ENCODE peak calls at places on chromosome 3, in seven cellular contexts. T is neural progenitor cell; H is thyroid gland; Z is psoas muscle; U is CD8-positive, alpha-beta T cell; R is brain microvascular endothelial cell; A is epithelial cell of esophagus. X is an unnamed sample.

GRCh38 chr3:151976211-151977050 is 103.0 kb downstream of the SUCNR1 start:
- DNase-seq in R (peak; percentile 95), Z (no peak), T (no peak), U (no peak), H (no peak), A (peak; percentile 87), X (no peak)

GRCh38 chr3:186046838-186047237 is 62.1 kb downstream of the ETV5 start:
- DNase-seq in T (no peak), Z (no peak), A (no peak), H (no peak), U (no peak), R (no peak), X (no peak)

GRCh38 chr3:110199588-110199943 is 862.2 kb upstream of the DPPA4 start:
- DNase-seq in A (no peak), U (no peak), T (no peak), R (no peak), Z (peak; percentile 15), H (peak; percentile 2), X (no peak)

GRCh38 chr3:126017310-126017709 is 48.3 kb downstream of the ROPN1B start:
- DNase-seq in H (no peak), T (no peak), Z (no peak), U (no peak), A (no peak), R (no peak), X (no peak)

GRCh38 chr3:65713016-65713415 is 325.7 kb downstream of the MAGI1 start:
- DNase-seq in A (no peak), Z (no peak), U (no peak), R (peak; percentile 79), H (no peak), T (peak; percentile 49), X (no peak)

GRCh38 chr3:50351318-50351687 is 641 bp downstream of the CYB561D2 start:
- DNase-seq in U (no peak), R (no peak), H (no peak), Z (no peak), A (no peak), T (no peak), X (no peak)

GRCh38 chr3:171354706-171355582 is 105.3 kb downstream of the TNIK start:
- DNase-seq in R (no peak), H (peak; percentile 79), U (no peak), A (peak; percentile 39), Z (no peak), T (no peak), X (no peak)

GRCh38 chr3:10469406-10470119 is 35.8 kb downstream of the ATP2B2 start:
- DNase-seq in U (no peak), Z (peak; percentile 84), R (no peak), T (peak; percentile 39), A (no peak), H (no peak), X (no peak)

GRCh38 chr3:42438193-42438592 is 27.8 kb upstream of the LYZL4 start:
- DNase-seq in T (no peak), H (no peak), R (no peak), A (no peak), U (no peak), Z (no peak), X (no peak)

GRCh38 chr3:66386925-66387650 is 113.7 kb downstream of the LRIG1 start:
- DNase-seq in H (no peak), Z (no peak), R (no peak), T (no peak), A (no peak), U (no peak), X (no peak)

GRCh38 chr3:125140817-125141595 is 71.5 kb downstream of the SLC12A8 start:
- DNase-seq in U (no peak), A (no peak), Z (peak; percentile 46), H (no peak), R (no peak), T (no peak), X (no peak)

GRCh38 chr3:41053220-41053619 is 146.1 kb upstream of the CTNNB1 start:
- DNase-seq in Z (no peak), A (peak; percentile 24), T (no peak), U (no peak), H (no peak), R (no peak), X (no peak)

GRCh38 chr3:150377601-150378466 is 30.3 kb upstream of the TSC22D2 start:
- DNase-seq in T (no peak), A (peak; percentile 19), Z (no peak), U (no peak), R (no peak), H (no peak), X (no peak)

GRCh38 chr3:157700405-157700804 is 197.2 kb upstream of the VEPH1 start:
- DNase-seq in R (no peak), H (no peak), A (peak; percentile 14), Z (no peak), U (no peak), T (peak; percentile 40), X (no peak)
- TF ChIP-seq CTCF in R (no peak), H (no peak), A (no peak), Z (no peak), U (no peak), T (no peak), X (peak; percentile 18)

GRCh38 chr3:24470277-24470676 is 24.4 kb downstream of the THRB start:
- DNase-seq in A (peak; percentile 31), T (no peak), U (no peak), H (no peak), Z (no peak), R (no peak), X (no peak)
- TF ChIP-seq CTCF in A (no peak), T (no peak), U (no peak), H (no peak), Z (no peak), R (no peak), X (no peak)

GRCh38 chr3:128845695-128846491 is 33.5 kb upstream of the ACAD9 start:
- DNase-seq in H (peak; percentile 83), R (peak; percentile 65), Z (peak; percentile 96), T (peak; percentile 78), U (peak; percentile 79), A (peak; percentile 59), X (peak; percentile 65)
- TF ChIP-seq CTCF in H (peak; percentile 75), R (peak; percentile 73), Z (peak; percentile 67), T (peak; percentile 50), U (peak; percentile 75), A (peak; percentile 21), X (peak; percentile 67)

GRCh38 chr3:180630360-180630759 is 28.4 kb downstream of the TTC14 start:
- DNase-seq in Z (no peak), H (no peak), A (peak; percentile 57), R (no peak), T (no peak), U (no peak), X (no peak)

GRCh38 chr3:180619723-180620122 is 17.8 kb downstream of the TTC14 start:
- DNase-seq in A (no peak), H (no peak), T (no peak), R (no peak), U (no peak), Z (no peak), X (no peak)

GRCh38 chr3:180626844-180627243 is 24.9 kb downstream of the TTC14 start:
- DNase-seq in H (no peak), R (no peak), Z (no peak), A (no peak), T (no peak), U (no peak), X (no peak)

GRCh38 chr3:180624714-180625113 is 22.8 kb downstream of the TTC14 start:
- DNase-seq in R (no peak), Z (no peak), U (no peak), H (no peak), T (no peak), A (no peak), X (no peak)
- TF ChIP-seq CTCF in R (no peak), Z (no peak), U (no peak), H (no peak), T (no peak), A (no peak), X (no peak)

DNA sequence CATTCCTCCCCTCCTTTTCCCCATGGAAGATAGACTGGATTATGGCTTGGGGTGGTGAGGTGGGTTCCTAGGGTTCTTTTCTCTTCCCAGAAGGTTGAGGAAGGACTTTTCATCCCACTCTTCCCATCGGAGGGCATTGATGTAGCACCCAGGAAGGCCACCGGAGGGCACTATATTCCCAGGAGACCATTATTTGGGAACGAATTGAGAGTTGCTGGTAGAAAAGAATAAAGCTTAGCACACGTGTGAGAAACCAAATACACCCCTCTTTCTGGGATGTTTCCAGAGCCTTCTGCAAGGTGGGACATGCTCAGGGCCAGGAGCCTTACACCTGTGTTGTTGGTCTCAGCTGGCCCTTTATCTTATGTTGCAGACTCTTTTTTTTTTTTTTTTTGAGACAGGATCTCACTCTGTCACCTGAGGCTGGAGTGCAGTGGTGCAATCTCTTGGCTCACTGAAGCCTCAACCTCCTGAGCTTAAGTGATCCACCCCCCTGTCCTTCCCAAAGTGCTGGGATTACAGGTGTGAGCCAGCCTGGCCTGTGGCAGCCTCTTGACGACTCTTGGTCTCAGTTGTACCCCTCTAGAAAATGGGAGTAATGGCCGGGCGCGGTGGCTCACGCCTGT is 6.3 kb upstream of the CDC25A start:
- DNase-seq in Z (no peak), R (peak; percentile 49), A (peak; percentile 68), U (no peak), H (peak; percentile 78), T (peak; percentile 80), X (peak; percentile 71)
- TF ChIP-seq CTCF in Z (peak; percentile 45), R (peak; percentile 89), A (peak; percentile 94), U (peak; percentile 24), H (peak; percentile 91), T (peak; percentile 90), X (peak; percentile 90)

GRCh38 chr3:76933245-76933644 is 106.7 kb upstream of the ROBO2 start:
- DNase-seq in H (no peak), Z (no peak), A (no peak), U (no peak), T (no peak), R (no peak), X (no peak)

DNA sequence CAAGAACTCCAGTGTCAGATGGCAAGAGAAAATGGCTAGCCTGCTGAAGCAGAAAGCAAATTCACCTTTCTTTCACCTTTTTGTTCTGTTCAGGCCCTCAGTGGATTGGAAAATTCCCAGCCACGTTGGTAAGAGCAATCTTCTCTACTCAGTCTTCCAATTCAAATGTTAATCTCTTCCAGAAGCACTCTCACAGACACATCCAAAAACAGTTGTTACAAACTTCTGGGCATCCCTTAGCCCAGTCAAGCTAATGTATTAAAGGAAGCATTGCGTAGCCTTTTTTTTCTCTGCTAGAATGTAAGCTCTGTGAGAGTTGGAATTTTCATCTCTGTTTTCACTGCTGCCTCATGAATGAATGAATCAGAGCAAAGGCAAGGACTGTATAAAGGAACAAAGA is 109.2 kb upstream of the ROBO2 start:
- DNase-seq in U (no peak), H (no peak), A (no peak), Z (no peak), T (peak; percentile 16), R (no peak), X (no peak)
- TF ChIP-seq CTCF in U (no peak), H (no peak), A (no peak), Z (no peak), T (no peak), R (no peak), X (no peak)

GRCh38 chr3:143597774-143598652 is 250.3 kb downstream of the SLC9A9 start:
- DNase-seq in U (no peak), H (no peak), R (no peak), A (peak; percentile 38), T (no peak), Z (no peak), X (no peak)
- TF ChIP-seq CTCF in U (no peak), H (no peak), R (no peak), A (no peak), T (no peak), Z (no peak), X (no peak)